ENCODE peak calls at places on chromosome 20, in seven cellular contexts. J is NCI-H1436, P is NCI-H460, Q is hypothalamus, F is non-pigmented ciliary epithelial cell, A is NCI-H1105, V is HepG2. L is an unnamed sample.

GRCh38 chr20:46757754-46758678 is 48.6 kb downstream of the SLC2A10 start:
- DNase-seq in J (peak), P (peak), Q (peak), F (no peak), A (peak), V (peak), L (peak)

GRCh38 chr20:766906-767305 is 1.4 kb downstream of the SLC52A3 start:
- DNase-seq in J (no peak), P (no peak), Q (no peak), F (no peak), A (no peak), V (no peak), L (no peak)

GRCh38 chr20:57048027-57048869 is 218.2 kb downstream of the BMP7 start:
- DNase-seq in J (no peak), P (peak), Q (no peak), F (no peak), A (no peak), V (peak), L (peak)

GRCh38 chr20:44494681-44495080 is 19.0 kb downstream of the TTPAL start:
- DNase-seq in J (no peak), P (no peak), Q (no peak), F (no peak), A (no peak), V (no peak), L (no peak)

GRCh38 chr20:25344634-25345033 is 46.0 kb downstream of the ABHD12 start:
- DNase-seq in J (no peak), P (no peak), Q (no peak), F (no peak), A (no peak), V (no peak), L (no peak)

GRCh38 chr20:34271961-34272360 is 30.7 kb downstream of the ASIP start:
- DNase-seq in J (no peak), P (no peak), Q (no peak), F (peak), A (no peak), V (no peak), L (no peak)

GRCh38 chr20:33209789-33210188 is 7.4 kb upstream of the BPIFA3 start:
- DNase-seq in J (no peak), P (peak), Q (peak), F (peak), A (no peak), V (peak), L (peak)

GRCh38 chr20:59620860-59621485 is 16.6 kb downstream of the PHACTR3 start:
- DNase-seq in J (no peak), P (no peak), Q (no peak), F (no peak), A (no peak), V (no peak), L (no peak)

GRCh38 chr20:60695223-60695622 is 556.8 kb upstream of the CDH4 start:
- DNase-seq in J (no peak), P (no peak), Q (no peak), F (peak), A (no peak), V (no peak), L (no peak)

GRCh38 chr20:44762466-44763140 is 16.9 kb downstream of the KCNK15 start:
- DNase-seq in J (peak), P (no peak), Q (no peak), F (no peak), A (peak), V (no peak), L (no peak)

GRCh38 chr20:57841297-57841866 is 131.6 kb upstream of the PMEPA1 start:
- DNase-seq in J (no peak), P (no peak), Q (no peak), F (no peak), A (no peak), V (no peak), L (no peak)

GRCh38 chr20:19249515-19249914 is 37.1 kb downstream of the SLC24A3 start:
- DNase-seq in J (no peak), P (no peak), Q (no peak), F (no peak), A (no peak), V (no peak), L (no peak)

GRCh38 chr20:62366370-62367135 is 559 bp downstream of the LAMA5 start:
- DNase-seq in J (peak), P (no peak), Q (no peak), F (no peak), A (peak), V (peak), L (no peak)

GRCh38 chr20:43853918-43854317 is 60.7 kb upstream of the TOX2 start:
- DNase-seq in J (no peak), P (no peak), Q (no peak), F (no peak), A (no peak), V (no peak), L (no peak)

GRCh38 chr20:49140411-49140810 is 47.7 kb downstream of the STAU1 start:
- DNase-seq in J (no peak), P (no peak), Q (no peak), F (no peak), A (no peak), V (no peak), L (no peak)

GRCh38 chr20:17761612-17762011 is 61.8 kb downstream of the BANF2 start:
- DNase-seq in J (no peak), P (no peak), Q (no peak), F (no peak), A (no peak), V (no peak), L (no peak)

GRCh38 chr20:53902968-53903651 is 167.3 kb downstream of the BCAS1 start:
- DNase-seq in J (no peak), P (no peak), Q (no peak), F (no peak), A (no peak), V (no peak), L (no peak)

GRCh38 chr20:3281437-3281836 is 42.4 kb upstream of the SLC4A11 start:
- DNase-seq in J (no peak), P (no peak), Q (no peak), F (no peak), A (no peak), V (no peak), L (no peak)

GRCh38 chr20:60060006-60060557 is 101.9 kb downstream of the CDH26 start:
- DNase-seq in J (no peak), P (no peak), Q (no peak), F (no peak), A (no peak), V (no peak), L (no peak)

GRCh38 chr20:61795669-61796630 is 269.7 kb downstream of the TAF4 start:
- DNase-seq in J (no peak), P (no peak), Q (no peak), F (no peak), A (no peak), V (no peak), L (no peak)

GRCh38 chr20:62305765-62306431 is 3.1 kb downstream of the ADRM1 start:
- DNase-seq in J (no peak), P (no peak), Q (no peak), F (no peak), A (no peak), V (no peak), L (no peak)

GRCh38 chr20:5657190-5657872 is 92.9 kb upstream of the SHLD1 start:
- DNase-seq in J (no peak), P (peak), Q (no peak), F (peak), A (no peak), V (peak), L (peak)

GRCh38 chr20:52129611-52130010 is 62.0 kb downstream of the ZFP64 start:
- DNase-seq in J (no peak), P (no peak), Q (no peak), F (no peak), A (no peak), V (no peak), L (no peak)

GRCh38 chr20:25437153-25437581 is 29.7 kb downstream of the GINS1 start:
- DNase-seq in J (no peak), P (no peak), Q (no peak), F (no peak), A (no peak), V (no peak), L (no peak)

GRCh38 chr20:14481863-14482262 is 144.5 kb upstream of the FLRT3 start:
- DNase-seq in J (no peak), P (no peak), Q (no peak), F (peak), A (no peak), V (no peak), L (no peak)

L was measured in testis.